ENCODE peak calls at places on chromosomes 16 and 17, in ten cellular contexts. J is activated naive CD4-positive, alpha-beta T cell; C is GM13977; D is Peyer's patch; T is GOT3; A is GM23248; I is amniotic stem cell; E is GM04503; B is C1 segment of cervical spinal cord; W is NCI-H460. Y is an unnamed sample.

GRCh38 chr16:29876186-29876577 is 13.2 kb upstream of the CDIPT start:
- DNase-seq in T (no peak), D (no peak), B (no peak), W (no peak), J (no peak), E (no peak), I (no peak), A (no peak), C (no peak), Y (peak)

GRCh38 chr16:17590711-17591654 is 120.2 kb upstream of the XYLT1 start:
- DNase-seq in W (no peak), T (no peak), A (peak), D (no peak), J (no peak), I (no peak), C (no peak), E (no peak), B (no peak), Y (no peak)

GRCh38 chr17:39564201-39564828 is 43.4 kb downstream of the NEUROD2 start:
- DNase-seq in E (no peak), I (no peak), J (no peak), T (no peak), C (no peak), A (no peak), B (no peak), D (no peak), W (no peak), Y (peak)

GRCh38 chr17:39239640-39240314 is 14.0 kb upstream of the STAC2 start:
- DNase-seq in A (no peak), J (peak), W (no peak), E (no peak), C (peak), T (no peak), D (peak), I (no peak), B (no peak), Y (peak)

GRCh38 chr16:3023415-3023668 is 400 bp downstream of the HCFC1R1 start:
- DNase-seq in D (no peak), E (peak), C (no peak), W (peak), T (peak), J (no peak), I (peak), A (peak), B (no peak), Y (no peak)

GRCh38 chr17:46773676-46774075 is 44.8 kb downstream of the WNT3 start:
- DNase-seq in W (no peak), E (no peak), A (no peak), J (no peak), C (no peak), T (no peak), B (no peak), I (no peak), D (no peak), Y (peak)

GRCh38 chr17:28684963-28685362 is 23.0 kb downstream of the SUPT6H start:
- DNase-seq in E (no peak), W (peak), J (no peak), I (no peak), T (no peak), A (peak), C (no peak), D (no peak), B (no peak), Y (no peak)

GRCh38 chr17:39867891-39868553 is at the start of gene ZPBP2:
- DNase-seq in A (peak), T (no peak), D (no peak), J (peak), E (no peak), B (no peak), C (no peak), W (no peak), I (no peak), Y (no peak)

GRCh38 chr17:77354420-77354720 is 213.6 kb downstream of the SEC14L1 start:
- DNase-seq in W (no peak), J (no peak), I (no peak), T (no peak), D (peak), B (no peak), C (no peak), A (no peak), E (no peak), Y (no peak)

GRCh38 chr16:62149646-62150045 is 113.4 kb upstream of the CDH8 start:
- DNase-seq in D (no peak), B (no peak), C (no peak), W (no peak), J (no peak), A (no peak), T (no peak), I (no peak), E (no peak), Y (no peak)

GRCh38 chr17:76676629-76677028 is 33.1 kb upstream of the ST6GALNAC1 start:
- DNase-seq in I (no peak), W (no peak), C (no peak), E (no peak), T (no peak), J (no peak), B (no peak), D (no peak), A (no peak), Y (no peak)

GRCh38 chr17:5706835-5707234 is 122.5 kb upstream of the NLRP1 start:
- DNase-seq in D (peak), T (no peak), I (peak), E (no peak), W (peak), B (no peak), J (peak), A (peak), C (peak), Y (peak)

GRCh38 chr16:88377961-88378360 is 4.8 kb upstream of the ZNF469 start:
- DNase-seq in A (no peak), I (no peak), E (no peak), C (no peak), D (no peak), W (no peak), J (no peak), B (no peak), T (no peak), Y (no peak)

GRCh38 chr17:81376946-81377733 is 18.1 kb upstream of the BAHCC1 start:
- DNase-seq in E (no peak), D (no peak), C (no peak), W (no peak), B (no peak), T (no peak), A (no peak), I (no peak), J (no peak), Y (no peak)

GRCh38 chr16:83344014-83344413 is 463.8 kb upstream of the HSBP1 start:
- DNase-seq in A (peak), I (peak), E (peak), B (no peak), T (no peak), W (peak), C (no peak), D (no peak), J (no peak), Y (no peak)

GRCh38 chr17:2137342-2138098 is 82.6 kb downstream of the HIC1 start:
- DNase-seq in D (peak), A (peak), T (no peak), B (no peak), I (no peak), W (no peak), E (peak), C (peak), J (no peak), Y (peak)

GRCh38 chr17:8707232-8707590 is 37.4 kb downstream of the CCDC42 start:
- DNase-seq in C (no peak), T (no peak), A (no peak), B (no peak), D (no peak), W (no peak), I (no peak), J (no peak), E (peak), Y (no peak)

GRCh38 chr17:47713980-47714689 is 18.9 kb upstream of the TBX21 start:
- DNase-seq in C (no peak), E (no peak), I (no peak), T (no peak), W (no peak), J (no peak), A (no peak), B (no peak), D (peak), Y (peak)

GRCh38 chr17:31740611-31741082 is 118.4 kb downstream of the COPRS start:
- DNase-seq in E (peak), A (peak), C (no peak), B (no peak), W (no peak), D (no peak), T (peak), I (peak), J (no peak), Y (no peak)

GRCh38 chr17:80265205-80266068 is 4.8 kb downstream of the RNF213 start:
- DNase-seq in A (no peak), J (peak), C (peak), T (no peak), I (no peak), B (no peak), E (no peak), D (peak), W (no peak), Y (no peak)

GRCh38 chr16:68068926-68069325 is 16.2 kb upstream of the NFATC3 start:
- DNase-seq in A (no peak), W (no peak), E (no peak), J (no peak), C (no peak), T (no peak), B (no peak), D (no peak), I (no peak), Y (no peak)

GRCh38 chr17:77058016-77058415 is 82.8 kb upstream of the SEC14L1 start:
- DNase-seq in B (no peak), C (no peak), T (no peak), J (no peak), D (no peak), W (no peak), I (no peak), E (no peak), A (no peak), Y (no peak)

GRCh38 chr16:85715169-85716015 is 26.6 kb upstream of the GINS2 start:
- DNase-seq in E (no peak), D (no peak), T (no peak), B (no peak), J (no peak), I (no peak), C (no peak), A (no peak), W (no peak), Y (no peak)

GRCh38 chr17:60554377-60554788 is 28.3 kb upstream of the APPBP2 start:
- DNase-seq in W (no peak), E (peak), C (no peak), D (no peak), I (no peak), A (peak), T (no peak), J (no peak), B (no peak), Y (no peak)

GRCh38 chr16:88705076-88705684 is 1.0 kb downstream of the RNF166 start:
- DNase-seq in B (no peak), D (peak), T (no peak), A (peak), W (no peak), I (no peak), C (no peak), E (peak), J (peak), Y (no peak)

GRCh38 chr16:19131809-19132777 is 18.3 kb downstream of the ITPRIPL2 start:
- DNase-seq in B (no peak), J (no peak), C (no peak), W (peak), E (no peak), A (peak), D (no peak), I (no peak), T (no peak), Y (no peak)

GRCh38 chr17:48131216-48131824 is 23.8 kb downstream of the SNX11 start:
- DNase-seq in C (peak), B (no peak), I (peak), J (no peak), E (no peak), T (no peak), A (peak), D (peak), W (peak), Y (peak)

GRCh38 chr17:16287563-16288027 is 65.7 kb downstream of the CENPV start:
- DNase-seq in C (peak), J (no peak), A (peak), B (no peak), E (peak), T (no peak), D (peak), W (peak), I (peak), Y (no peak)

GRCh38 chr17:29569245-29569950 is 897 bp downstream of the TP53I13 start:
- DNase-seq in E (no peak), C (no peak), A (peak), B (no peak), D (peak), W (no peak), I (no peak), J (no peak), T (no peak), Y (peak)

GRCh38 chr16:321532-321931 is 31.0 kb downstream of the AXIN1 start:
- DNase-seq in D (no peak), A (no peak), W (no peak), J (no peak), I (no peak), B (no peak), E (no peak), T (no peak), C (no peak), Y (no peak)

GRCh38 chr16:73329363-73330306 is 281.7 kb upstream of the ZFHX3 start:
- DNase-seq in I (no peak), E (no peak), A (no peak), B (no peak), C (no peak), D (no peak), J (no peak), W (no peak), T (no peak), Y (peak)

GRCh38 chr17:39096435-39097158 is 54.8 kb downstream of the PLXDC1 start:
- DNase-seq in E (no peak), A (no peak), D (peak), T (no peak), C (no peak), W (no peak), J (no peak), I (no peak), B (no peak), Y (no peak)

GRCh38 chr17:77540975-77541374 is 400.2 kb downstream of the SEC14L1 start:
- DNase-seq in E (no peak), A (no peak), T (no peak), I (no peak), W (no peak), B (no peak), C (no peak), D (no peak), J (no peak), Y (peak)

GRCh38 chr16:65122724-65122973 is 786 bp upstream of the CDH11 start:
- DNase-seq in B (no peak), J (no peak), I (no peak), D (no peak), C (peak), W (no peak), T (no peak), E (no peak), A (no peak), Y (no peak)

GRCh38 chr16:71723537-71724319 is 773 bp downstream of the PHLPP2 start:
- DNase-seq in A (peak), J (peak), I (no peak), B (peak), T (no peak), E (no peak), D (peak), C (peak), W (peak), Y (peak)

GRCh38 chr16:55434000-55434399 is 45.0 kb upstream of the MMP2 start:
- DNase-seq in J (no peak), A (no peak), E (no peak), B (no peak), C (no peak), D (no peak), W (no peak), I (no peak), T (no peak), Y (no peak)

GRCh38 chr16:60731329-60731728 is 1304.9 kb downstream of the CDH8 start:
- DNase-seq in E (no peak), T (no peak), A (no peak), W (no peak), B (no peak), J (no peak), C (no peak), I (no peak), D (no peak), Y (no peak)

Y was measured in WTC11.